ENCODE peak calls at places on chromosomes 1 and 21, in four cellular contexts. M, O, T and K are unnamed samples.

GRCh38 chr1:63592536-63593302 is 492 bp upstream of the PGM1 start:
- DNase-seq in O (peak), M (no peak), T (peak), K (no peak)

GRCh38 chr1:204476563-204476962 is 18.0 kb downstream of the PIK3C2B start:
- DNase-seq in M (no peak), O (no peak), T (no peak), K (no peak)

GRCh38 chr1:185561629-185562028 is 172.6 kb upstream of the HMCN1 start:
- DNase-seq in O (peak), T (no peak), M (peak), K (peak)

GRCh38 chr21:26743524-26743923 is 101.7 kb downstream of the ADAMTS1 start:
- DNase-seq in M (no peak), O (no peak), T (no peak), K (no peak)

GRCh38 chr1:201646623-201647022 is 107.7 kb downstream of the NAV1 start:
- DNase-seq in T (no peak), M (no peak), O (no peak), K (no peak)

GRCh38 chr1:234997201-234998173 is 131.2 kb downstream of the TOMM20 start:
- DNase-seq in T (peak), O (no peak), M (no peak), K (peak)

GRCh38 chr1:201361652-201362504 is 15.6 kb downstream of the TNNT2 start:
- DNase-seq in T (peak), O (peak), M (peak), K (peak)

GRCh38 chr21:20882462-20883415 is 115.5 kb upstream of the NCAM2 start:
- DNase-seq in O (peak), T (peak), M (peak), K (no peak)

GRCh38 chr1:210587547-210587946 is 258.8 kb downstream of the HHAT start:
- DNase-seq in O (no peak), T (no peak), M (no peak), K (peak)

GRCh38 chr1:156805766-156806511 is 10.7 kb downstream of the SH2D2A start:
- DNase-seq in T (peak), M (no peak), O (no peak), K (peak)

GRCh38 chr1:238658766-238659165 is 727.6 kb upstream of the CHRM3 start:
- DNase-seq in O (no peak), T (peak), M (no peak), K (peak)